ENCODE peak calls at places on chromosomes 16 and 17, in eight cellular contexts. E, W, K, S, N, O, Y and Q are unnamed samples.

GRCh38 chr17:39751637-39752036 is 13.9 kb downstream of the GRB7 start:
- DNase-seq in O (no peak), W (no peak), Y (no peak), N (no peak), S (no peak), K (no peak), E (no peak), Q (no peak)

GRCh38 chr16:48623304-48624016 is 13.5 kb upstream of the N4BP1 start:
- DNase-seq in W (peak), K (peak), O (no peak), Y (peak), S (peak), N (peak), E (peak), Q (peak)

GRCh38 chr17:83179378-83179777 is 100.0 kb downstream of the METRNL start:
- DNase-seq in S (no peak), K (no peak), W (no peak), Y (no peak), N (peak), O (no peak), E (no peak), Q (no peak)

GRCh38 chr17:63493411-63493810 is 16.6 kb downstream of the ACE start:
- DNase-seq in K (no peak), N (no peak), Y (no peak), W (no peak), S (no peak), O (no peak), E (no peak), Q (peak)

GRCh38 chr17:80652751-80653330 is 108.2 kb downstream of the RPTOR start:
- DNase-seq in S (no peak), Y (no peak), O (no peak), N (no peak), E (no peak), W (no peak), K (no peak), Q (no peak)

GRCh38 chr16:81168406-81168805 is 70.1 kb upstream of the BCO1 start:
- DNase-seq in Y (no peak), E (no peak), K (no peak), W (no peak), S (no peak), O (no peak), N (no peak), Q (no peak)

GRCh38 chr16:22726868-22727267 is 87.1 kb upstream of the HS3ST2 start:
- DNase-seq in E (no peak), O (no peak), S (no peak), Y (no peak), N (no peak), W (no peak), K (no peak), Q (no peak)

GRCh38 chr17:3865166-3865565 is 19.1 kb upstream of the NCBP3 start:
- DNase-seq in N (no peak), K (no peak), Y (no peak), W (no peak), O (no peak), S (peak), E (no peak), Q (peak)

GRCh38 chr17:43810823-43811222 is 22.1 kb downstream of the MPP3 start:
- DNase-seq in O (no peak), S (no peak), W (no peak), Y (no peak), E (no peak), K (no peak), N (no peak), Q (no peak)

GRCh38 chr17:50206604-50207293 is 5.3 kb upstream of the COL1A1 start:
- DNase-seq in K (peak), Y (peak), O (no peak), S (peak), N (peak), E (no peak), W (peak), Q (no peak)

GRCh38 chr16:74448990-74449389 is 27.7 kb upstream of the CLEC18B start:
- DNase-seq in W (peak), S (peak), N (peak), O (peak), E (peak), K (no peak), Y (no peak), Q (peak)

GRCh38 chr17:45371414-45372324 is 54.8 kb upstream of the MAP3K14 start:
- DNase-seq in W (peak), E (peak), Y (no peak), N (peak), O (peak), S (peak), K (no peak), Q (peak)

GRCh38 chr17:64773836-64774761 is 112.0 kb upstream of the SMURF2 start:
- DNase-seq in W (peak), N (no peak), Y (no peak), O (no peak), K (no peak), E (peak), S (peak), Q (no peak)

GRCh38 chr17:41308918-41309359 is at the start of gene KRTAP16-1:
- DNase-seq in S (no peak), N (no peak), W (no peak), E (no peak), O (no peak), K (peak), Y (no peak), Q (no peak)

GRCh38 chr16:81716478-81717210 is 62.4 kb upstream of the PLCG2 start:
- DNase-seq in W (no peak), N (no peak), K (peak), S (no peak), O (no peak), Y (no peak), E (no peak), Q (no peak)

GRCh38 chr17:37317867-37318266 is 57.9 kb upstream of the C17orf78 start:
- DNase-seq in S (no peak), E (no peak), K (no peak), Y (no peak), O (no peak), N (no peak), W (no peak), Q (no peak)
- TF ChIP-seq CTCF in S (no peak), E (no peak), K (no peak), Y (no peak), O (no peak), N (no peak), W (no peak), Q (no peak)

GRCh38 chr17:76189741-76190140 is 48.7 kb upstream of the FOXJ1 start:
- DNase-seq in N (no peak), K (no peak), Y (no peak), O (no peak), S (no peak), E (no peak), W (no peak), Q (no peak)
- TF ChIP-seq CTCF in N (no peak), K (no peak), Y (no peak), O (no peak), S (no peak), E (no peak), W (no peak), Q (no peak)

GRCh38 chr17:76736349-76737081 is 616 bp downstream of the SRSF2 start:
- DNase-seq in S (peak), K (peak), W (peak), E (peak), Y (peak), O (no peak), N (peak), Q (peak)

GRCh38 chr17:76735586-76736348 is 1.4 kb downstream of the SRSF2 start:
- DNase-seq in N (no peak), S (no peak), O (no peak), W (no peak), Y (no peak), E (no peak), K (no peak), Q (no peak)

GRCh38 chr17:76738468-76738850 is 540 bp downstream of the MFSD11 start:
- DNase-seq in N (no peak), S (no peak), O (no peak), Y (no peak), W (no peak), E (no peak), K (no peak), Q (no peak)

GRCh38 chr17:76737082-76737675 is at the start of gene SRSF2:
- DNase-seq in E (peak), K (peak), Y (peak), S (peak), O (peak), W (peak), N (peak), Q (peak)

GRCh38 chr17:76737676-76738467 is at the start of gene MFSD11:
- DNase-seq in K (peak), O (peak), N (peak), S (peak), W (peak), E (peak), Y (peak), Q (peak)
- TF ChIP-seq CTCF in K (no peak), O (no peak), N (no peak), S (no peak), W (no peak), E (no peak), Y (no peak), Q (no peak)

GRCh38 chr17:37162800-37163199 is 213.0 kb upstream of the C17orf78 start:
- DNase-seq in K (no peak), W (no peak), N (no peak), E (no peak), S (no peak), O (no peak), Y (no peak), Q (no peak)
- TF ChIP-seq CTCF in K (no peak), W (no peak), N (no peak), E (no peak), S (no peak), O (no peak), Y (no peak), Q (no peak)

GRCh38 chr17:1713160-1713877 is 3.1 kb upstream of the TLCD2 start:
- DNase-seq in Y (no peak), O (no peak), E (no peak), S (no peak), W (no peak), K (no peak), N (no peak), Q (no peak)

GRCh38 chr17:1712271-1712670 is 2.1 kb upstream of the TLCD2 start:
- DNase-seq in W (no peak), S (no peak), K (no peak), N (no peak), O (no peak), E (no peak), Y (no peak), Q (no peak)

GRCh38 chr17:1714488-1714979 is 4.4 kb upstream of the TLCD2 start:
- DNase-seq in Y (peak), S (peak), N (peak), W (peak), E (peak), O (peak), K (no peak), Q (peak)

GRCh38 chr17:1714980-1715802 is 5.0 kb upstream of the TLCD2 start:
- DNase-seq in Y (peak), E (peak), S (peak), N (peak), O (peak), W (peak), K (peak), Q (peak)

DNA sequence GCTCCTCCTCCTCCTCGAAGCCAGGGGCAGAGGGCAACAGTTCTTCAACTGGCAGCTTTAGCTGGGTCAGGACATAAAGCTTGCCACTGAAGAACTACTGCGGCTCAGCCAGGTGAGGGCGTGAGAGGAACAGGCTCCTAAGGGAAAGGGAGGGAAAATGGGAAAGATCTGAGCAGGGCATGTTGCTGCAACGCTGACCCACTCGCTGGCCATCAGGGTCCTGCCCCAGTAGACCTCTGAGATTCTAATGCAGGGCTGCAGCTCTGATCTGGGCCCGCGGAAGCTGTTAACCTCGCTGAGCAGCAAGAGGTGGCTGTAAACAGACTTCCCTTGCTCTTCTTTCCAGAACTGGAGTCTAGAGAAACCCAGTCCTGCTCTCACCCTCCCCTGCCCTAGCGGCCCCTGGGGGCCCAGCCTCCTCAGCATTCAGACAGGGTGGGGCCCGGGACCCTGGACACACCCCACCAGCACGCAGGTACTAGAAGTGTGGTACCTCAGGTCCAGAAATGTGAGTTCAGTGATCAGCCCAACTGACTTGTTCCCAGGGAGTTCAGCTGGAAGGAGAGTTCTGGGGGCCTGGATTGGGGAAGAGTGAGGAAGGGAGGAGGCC is 3.8 kb upstream of the TLCD2 start:
- DNase-seq in S (peak), E (peak), O (no peak), Y (peak), K (no peak), W (peak), N (peak), Q (no peak)
- TF ChIP-seq CTCF in S (peak), E (peak), O (peak), Y (no peak), K (no peak), W (peak), N (peak), Q (no peak)

GRCh38 chr17:20613248-20613647 is 33.7 kb downstream of the CDRT15L2 start:
- DNase-seq in S (no peak), W (no peak), N (no peak), E (no peak), Y (no peak), O (no peak), K (no peak), Q (no peak)
- TF ChIP-seq CTCF in S (no peak), W (no peak), N (no peak), E (no peak), Y (no peak), O (no peak), K (no peak), Q (no peak)

GRCh38 chr16:30637952-30638351 is 12.8 kb upstream of the PRR14 start:
- DNase-seq in Y (no peak), S (peak), N (no peak), O (no peak), E (peak), W (no peak), K (no peak), Q (no peak)
- TF ChIP-seq CTCF in Y (peak), S (peak), N (no peak), O (peak), E (peak), W (no peak), K (peak), Q (peak)

GRCh38 chr16:20743591-20743990 is 2.0 kb upstream of the THUMPD1 start:
- DNase-seq in N (no peak), K (no peak), W (no peak), S (no peak), Y (no peak), O (no peak), E (no peak), Q (no peak)

GRCh38 chr16:20740901-20741491 is 622 bp downstream of the THUMPD1 start:
- DNase-seq in S (peak), N (peak), E (peak), W (peak), Y (peak), O (peak), K (peak), Q (peak)

GRCh38 chr16:20744922-20745440 is 3.4 kb upstream of the THUMPD1 start:
- DNase-seq in O (no peak), N (no peak), Y (no peak), E (no peak), K (no peak), S (no peak), W (no peak), Q (peak)

GRCh38 chr16:20740007-20740883 is 1.4 kb downstream of the THUMPD1 start:
- DNase-seq in E (peak), O (no peak), S (peak), W (peak), K (no peak), N (peak), Y (no peak), Q (no peak)

GRCh38 chr16:20741555-20742285 is at the start of gene THUMPD1:
- DNase-seq in O (peak), S (peak), E (peak), K (peak), Y (peak), W (peak), N (peak), Q (peak)
- TF ChIP-seq CTCF in O (peak), S (peak), E (no peak), K (peak), Y (no peak), W (peak), N (peak), Q (no peak)

GRCh38 chr16:71707199-71707598 is 17.3 kb downstream of the PHLPP2 start:
- DNase-seq in S (no peak), N (no peak), O (no peak), Y (no peak), E (no peak), W (no peak), K (no peak), Q (no peak)
- TF ChIP-seq CTCF in S (no peak), N (no peak), O (no peak), Y (no peak), E (no peak), W (no peak), K (no peak), Q (no peak)